ENCODE peak calls at places on chromosomes 7 and 10, in six cellular contexts. P is HepG2, X is HCT116, T is K562, G is H1, Y is GM12878. I is an unnamed sample.

GRCh38 chr10:50653142-50653541 is 29.4 kb upstream of the SGMS1 start:
- DNase-seq in P (no peak), X (peak), T (peak), G (no peak), Y (no peak), I (no peak)

GRCh38 chr7:100477871-100478248 is 1.2 kb downstream of the TSC22D4 start:
- DNase-seq in P (no peak), X (no peak), T (no peak), G (no peak), Y (no peak), I (no peak)

GRCh38 chr7:867001-867405 is 9.4 kb upstream of the GET4 start:
- DNase-seq in P (no peak), X (no peak), T (no peak), G (no peak), Y (no peak), I (no peak)

GRCh38 chr7:69962077-69962855 is 364.0 kb downstream of the AUTS2 start:
- DNase-seq in P (no peak), X (no peak), T (no peak), G (no peak), Y (peak), I (no peak)

GRCh38 chr7:121101083-121101482 is 112.6 kb downstream of the CPED1 start:
- DNase-seq in P (no peak), X (no peak), T (no peak), G (no peak), Y (no peak), I (no peak)

GRCh38 chr7:55593515-55594318 is 21.4 kb upstream of the VOPP1 start:
- DNase-seq in P (peak), X (peak), T (peak), G (no peak), Y (no peak), I (peak)

GRCh38 chr10:21347043-21347799 is 178.3 kb downstream of the SKIDA1 start:
- DNase-seq in P (no peak), X (no peak), T (no peak), G (no peak), Y (no peak), I (no peak)

GRCh38 chr7:77697535-77697831 is 1.2 kb downstream of the RSBN1L start:
- DNase-seq in P (no peak), X (no peak), T (peak), G (no peak), Y (no peak), I (peak)

GRCh38 chr10:13489035-13489434 is 39.8 kb downstream of the BEND7 start:
- DNase-seq in P (no peak), X (no peak), T (no peak), G (no peak), Y (no peak), I (no peak)

GRCh38 chr7:111043533-111043932 is 47.4 kb upstream of the LRRN3 start:
- DNase-seq in P (no peak), X (no peak), T (no peak), G (no peak), Y (no peak), I (no peak)

GRCh38 chr10:129808092-129808983 is 155.7 kb downstream of the EBF3 start:
- DNase-seq in P (no peak), X (no peak), T (no peak), G (no peak), Y (no peak), I (no peak)

GRCh38 chr7:75695036-75695435 is 43.7 kb downstream of the HIP1 start:
- DNase-seq in P (no peak), X (no peak), T (peak), G (no peak), Y (no peak), I (no peak)

DNA sequence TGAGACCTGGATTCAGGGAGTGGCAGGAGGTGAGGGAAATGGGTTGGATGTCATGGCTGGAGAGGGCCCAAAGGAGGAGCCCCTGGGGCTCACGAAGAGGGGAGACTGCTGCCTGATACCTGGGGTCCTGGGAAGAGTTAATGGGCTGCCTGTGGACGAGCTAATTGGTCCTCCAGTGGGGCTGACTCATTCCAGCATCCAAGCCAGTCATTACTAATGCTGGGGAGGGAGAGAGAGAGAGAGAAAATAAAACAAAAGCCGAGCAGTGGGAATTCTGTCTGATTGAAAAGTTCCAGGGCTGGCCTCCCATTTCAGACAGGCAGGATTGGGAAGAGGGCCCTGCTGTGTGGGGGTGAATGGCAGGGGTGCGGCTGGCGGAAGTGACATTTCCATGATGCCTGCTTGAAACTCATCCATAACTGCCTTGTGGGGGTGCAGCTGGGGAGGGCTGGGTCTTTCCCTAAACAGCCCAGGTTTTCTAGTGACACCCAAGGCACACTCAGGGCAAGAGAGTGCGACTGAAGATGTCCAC is 297.8 kb downstream of the RPS24 start:
- DNase-seq in P (no peak), X (no peak), T (no peak), G (no peak), Y (no peak), I (no peak)
- TF ChIP-seq YY1 in P (no peak), X (no peak), T (no peak), G (no peak), Y (no peak), I (no peak)

DNA sequence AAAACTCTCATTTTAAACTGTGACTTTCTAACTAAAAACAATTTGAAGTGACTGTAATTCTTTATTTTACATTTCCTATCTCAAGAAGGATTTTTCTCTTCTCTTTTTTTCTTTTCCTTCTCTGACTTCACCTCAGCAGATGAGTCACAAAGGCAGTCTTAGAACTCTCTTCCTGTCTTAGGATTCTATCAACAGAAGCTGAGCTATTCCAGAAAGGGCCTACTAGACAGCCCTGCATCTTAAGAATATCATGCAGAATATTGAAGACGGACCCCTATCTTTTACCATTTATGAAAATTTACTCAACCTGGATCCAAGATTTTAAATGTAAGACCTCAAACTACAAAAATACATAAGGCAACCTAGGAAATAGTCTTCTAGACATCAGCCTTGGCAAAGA is 365.7 kb upstream of the SEMA3C start:
- DNase-seq in P (no peak), X (peak), T (no peak), G (no peak), Y (no peak), I (no peak)
- TF ChIP-seq ZNF274 in P (no peak), X (no peak), T (no peak), G (no peak), Y (no peak), I (no peak)

DNA sequence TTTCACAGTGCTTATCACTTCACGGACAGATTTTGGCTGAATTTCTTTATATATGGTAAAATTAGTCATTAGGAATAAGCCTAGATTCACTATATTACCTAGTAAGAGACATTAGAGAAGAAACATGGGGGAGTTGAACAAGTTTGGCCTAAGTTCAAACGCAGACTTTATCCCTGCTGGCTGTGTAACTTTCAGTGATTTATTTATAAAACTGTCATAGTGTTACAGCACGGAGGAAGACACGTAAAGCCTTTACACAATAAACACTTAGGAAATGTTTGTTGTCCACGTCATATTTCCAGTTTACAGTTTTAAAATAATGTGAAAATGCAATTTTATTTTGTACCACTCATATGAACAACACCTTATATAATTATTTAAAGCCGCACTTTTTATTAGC is 661.5 kb downstream of the MAGI2 start:
- DNase-seq in P (no peak), X (no peak), T (no peak), G (no peak), Y (no peak), I (no peak)
- TF ChIP-seq YY1 in P (no peak), X (no peak), T (no peak), G (no peak), Y (no peak), I (no peak)

DNA sequence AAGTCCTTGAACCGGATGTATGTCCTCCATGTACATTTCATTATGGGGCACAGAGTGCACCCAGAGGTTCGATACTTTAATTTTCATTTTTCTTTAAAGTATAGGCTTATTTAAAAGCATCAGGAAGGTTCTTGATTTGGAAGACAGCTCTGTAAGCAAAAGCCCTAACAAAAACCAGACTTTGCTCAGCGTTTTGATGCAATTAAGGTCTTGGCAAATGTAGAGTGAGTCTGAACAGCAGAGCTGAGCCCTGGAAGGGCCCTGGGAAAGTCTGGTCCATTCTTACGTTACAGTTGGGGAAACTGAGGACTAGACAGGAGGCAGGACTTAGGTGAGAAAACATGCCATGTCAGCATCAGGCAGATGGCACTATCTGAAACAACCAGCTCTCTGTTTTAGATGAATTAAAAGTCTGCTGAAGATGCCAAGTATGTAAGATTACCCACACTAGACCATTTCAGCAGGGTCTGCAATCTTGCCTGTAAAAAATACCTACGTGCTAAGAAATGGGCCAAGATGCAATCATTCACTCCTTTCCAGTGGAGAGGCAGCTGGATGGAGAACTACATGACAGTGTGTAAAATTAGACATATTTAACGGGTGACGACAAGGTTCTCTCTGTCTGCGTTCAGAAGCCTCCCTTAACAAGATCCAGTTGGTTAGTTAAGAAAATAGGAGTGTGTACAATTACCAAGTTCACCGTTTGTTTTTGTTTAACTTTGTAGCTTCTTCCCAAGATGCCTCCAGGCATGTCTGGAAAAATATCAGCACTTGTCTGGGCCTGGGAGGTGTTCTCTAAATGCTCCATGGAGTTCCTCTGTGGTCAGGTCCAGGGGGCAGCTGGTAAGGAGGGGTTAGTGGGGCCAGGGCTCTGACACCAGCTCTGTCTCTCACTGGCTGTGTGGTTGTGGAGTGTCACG is 502.3 kb upstream of the ZMIZ1 start:
- DNase-seq in P (no peak), X (no peak), T (no peak), G (no peak), Y (no peak), I (no peak)
- TF ChIP-seq ZNF274 in P (no peak), X (no peak), T (no peak), G (no peak), Y (no peak), I (no peak)

DNA sequence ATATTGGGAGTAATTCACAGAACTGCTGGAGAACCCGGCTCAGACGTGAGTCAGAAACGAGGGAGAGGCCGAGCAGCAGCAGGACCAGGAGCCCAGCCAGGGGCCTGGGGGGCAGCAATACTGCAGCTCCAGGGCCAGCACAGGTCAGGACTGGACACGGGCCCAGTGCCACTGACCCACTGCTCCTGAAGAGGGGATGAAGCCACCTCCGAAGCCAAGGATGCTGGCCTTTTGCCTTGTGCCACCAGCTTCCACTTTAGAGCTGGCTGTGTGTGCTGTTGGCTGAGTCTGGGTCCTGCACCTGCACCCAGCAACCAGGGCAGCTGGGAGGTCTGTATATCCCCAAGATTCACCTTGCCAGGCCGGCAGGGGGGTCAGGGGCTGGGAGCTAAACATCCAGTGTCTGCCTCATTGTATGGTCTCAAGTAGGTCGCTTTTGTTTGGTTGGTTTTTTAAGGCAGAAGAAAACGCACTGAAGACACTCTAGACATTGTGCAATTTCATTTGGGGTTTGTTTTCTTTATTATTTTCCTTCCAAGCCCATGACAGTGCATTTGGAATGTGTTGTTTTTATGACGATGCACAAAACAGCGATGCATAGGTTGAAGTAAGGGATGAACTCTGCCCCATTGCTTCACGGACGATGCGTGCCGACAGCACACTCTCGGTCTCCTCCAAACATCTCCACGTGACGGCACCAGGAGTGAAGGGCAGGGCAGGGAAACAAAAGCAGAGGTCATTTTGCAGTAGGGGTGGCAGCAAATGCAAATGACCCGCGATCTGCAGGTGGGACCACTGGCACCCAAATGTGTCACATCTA is 27.7 kb upstream of the INSIG1 start:
- DNase-seq in P (peak), X (no peak), T (no peak), G (no peak), Y (no peak), I (no peak)
- TF ChIP-seq YY1 in P (no peak), X (no peak), T (no peak), G (no peak), Y (no peak), I (no peak)

DNA sequence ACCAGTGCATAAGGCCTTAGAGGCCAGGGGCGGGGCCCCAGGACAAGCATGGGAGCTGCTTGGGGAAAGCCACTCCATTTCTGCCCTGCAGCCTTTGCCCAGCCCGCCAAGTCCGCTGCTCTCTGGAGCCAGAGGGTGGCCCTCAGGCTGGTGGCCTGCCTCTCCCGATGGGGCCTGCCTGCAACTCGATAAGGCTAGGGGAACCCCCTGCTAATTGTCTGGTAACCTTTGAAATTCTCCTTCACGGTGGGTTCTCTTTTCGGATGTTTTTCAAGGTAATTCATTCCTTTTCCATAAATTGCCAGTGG is 94.9 kb downstream of the ZMIZ1 start:
- DNase-seq in P (no peak), X (no peak), T (no peak), G (no peak), Y (no peak), I (no peak)
- TF ChIP-seq ZNF274 in P (no peak), X (no peak), T (no peak), G (no peak), Y (no peak), I (no peak)

GRCh38 chr7:103487419-103487818 is 41.4 kb upstream of the SLC26A5 start:
- DNase-seq in P (peak), X (no peak), T (no peak), G (no peak), Y (no peak), I (no peak)
- TF ChIP-seq YY1 in P (no peak), X (no peak), T (no peak), G (no peak), Y (no peak), I (no peak)

GRCh38 chr7:1973321-1974251 is 259.2 kb downstream of the MAD1L1 start:
- DNase-seq in P (no peak), X (no peak), T (no peak), G (no peak), Y (no peak), I (no peak)
- TF ChIP-seq ZNF274 in P (no peak), X (no peak), T (no peak), G (no peak), Y (no peak), I (no peak)

GRCh38 chr10:72793752-72794151 is 99.8 kb upstream of the OIT3 start:
- DNase-seq in P (no peak), X (no peak), T (no peak), G (no peak), Y (no peak), I (no peak)

GRCh38 chr10:72792288-72792687 is 100.3 kb downstream of the MCU start:
- DNase-seq in P (no peak), X (no peak), T (no peak), G (no peak), Y (no peak), I (no peak)

GRCh38 chr10:72796538-72796937 is 97.0 kb upstream of the OIT3 start:
- DNase-seq in P (no peak), X (no peak), T (no peak), G (no peak), Y (no peak), I (no peak)

GRCh38 chr10:72794260-72794659 is 99.3 kb upstream of the OIT3 start:
- DNase-seq in P (no peak), X (no peak), T (peak), G (no peak), Y (no peak), I (no peak)

DNA sequence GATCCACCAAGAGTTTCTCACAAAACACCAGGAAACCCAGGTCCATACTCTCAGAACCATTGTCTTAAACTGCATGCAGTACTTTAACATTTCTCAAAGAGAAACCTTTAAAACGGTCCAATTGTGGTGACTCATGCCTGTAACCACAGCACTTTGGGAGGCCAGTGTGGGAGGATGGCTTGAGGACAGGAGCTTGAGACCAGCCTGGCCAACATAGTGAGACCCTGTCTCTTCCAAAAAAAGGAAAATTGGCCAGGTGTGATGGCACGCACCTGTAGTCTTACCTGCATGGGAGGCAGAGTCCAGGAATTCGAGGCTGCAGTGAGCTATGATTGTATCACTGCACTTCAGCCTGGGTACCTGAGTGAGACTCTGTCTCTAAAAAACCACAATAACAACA is 97.5 kb upstream of the OIT3 start:
- DNase-seq in P (no peak), X (no peak), T (no peak), G (no peak), Y (no peak), I (no peak)
- TF ChIP-seq YY1 in P (no peak), X (no peak), T (no peak), G (no peak), Y (no peak), I (no peak)

I was measured in NT2/D1.